ENCODE peak calls at places on chromosomes 13 and 19, in seven cellular contexts. Z is NCI-H748 treated with DMSO at 0.1 percent for 48 hours, G is ELF-1, W is GM13976, L is immature natural killer cell, Y is renal cortical epithelial cell, H is HT1080. B is an unnamed sample.

GRCh38 chr19:19155495-19156219 is 14.4 kb downstream of the MEF2B start:
- DNase-seq in Z (no peak), G (no peak), W (peak), L (no peak), Y (no peak), H (no peak), B (no peak)

GRCh38 chr13:89763011-89763410 is 1584.5 kb upstream of the MIR17HG start:
- DNase-seq in Z (no peak), G (no peak), W (no peak), L (no peak), Y (no peak), H (peak), B (no peak)

GRCh38 chr13:31145417-31145816 is 16.3 kb downstream of the HSPH1 start:
- DNase-seq in Z (no peak), G (no peak), W (no peak), L (no peak), Y (no peak), H (no peak), B (no peak)

GRCh38 chr13:52377898-52378297 is 28.1 kb downstream of the THSD1 start:
- DNase-seq in Z (no peak), G (no peak), W (no peak), L (no peak), Y (no peak), H (no peak), B (no peak)

GRCh38 chr13:50125556-50126377 is 110.5 kb downstream of the KCNRG start:
- DNase-seq in Z (peak), G (peak), W (peak), L (peak), Y (peak), H (peak), B (peak)

GRCh38 chr19:17103177-17103576 is 27.6 kb downstream of the MYO9B start:
- DNase-seq in Z (no peak), G (peak), W (no peak), L (no peak), Y (peak), H (peak), B (no peak)

GRCh38 chr19:33811736-33812387 is 15.2 kb downstream of the KCTD15 start:
- DNase-seq in Z (no peak), G (peak), W (no peak), L (no peak), Y (no peak), H (no peak), B (no peak)

GRCh38 chr13:26449063-26449848 is 108.2 kb upstream of the WASF3 start:
- DNase-seq in Z (no peak), G (no peak), W (no peak), L (no peak), Y (no peak), H (peak), B (peak)

GRCh38 chr19:3285647-3286176 is 61.3 kb downstream of the CELF5 start:
- DNase-seq in Z (no peak), G (peak), W (peak), L (peak), Y (no peak), H (no peak), B (peak)

GRCh38 chr19:30267332-30267731 is 104.9 kb upstream of the ZNF536 start:
- DNase-seq in Z (no peak), G (no peak), W (no peak), L (no peak), Y (no peak), H (no peak), B (no peak)

GRCh38 chr13:49351871-49352270 is 92.0 kb downstream of the CAB39L start:
- DNase-seq in Z (no peak), G (no peak), W (no peak), L (no peak), Y (no peak), H (no peak), B (no peak)

GRCh38 chr19:53892981-53893325 is 11.0 kb downstream of the PRKCG start:
- DNase-seq in Z (no peak), G (no peak), W (no peak), L (no peak), Y (no peak), H (no peak), B (no peak)

GRCh38 chr13:23554000-23554399 is 16.2 kb upstream of the TNFRSF19 start:
- DNase-seq in Z (no peak), G (no peak), W (no peak), L (no peak), Y (no peak), H (peak), B (no peak)

GRCh38 chr13:23901365-23901764 is 4.1 kb upstream of the C1QTNF9B start:
- DNase-seq in Z (no peak), G (no peak), W (no peak), L (no peak), Y (no peak), H (peak), B (peak)

GRCh38 chr13:30696278-30697176 is 38.8 kb upstream of the ALOX5AP start:
- DNase-seq in Z (no peak), G (peak), W (no peak), L (peak), Y (peak), H (peak), B (no peak)

GRCh38 chr19:15372470-15372869 is 7.1 kb downstream of the AKAP8 start:
- DNase-seq in Z (no peak), G (no peak), W (no peak), L (no peak), Y (no peak), H (no peak), B (no peak)

GRCh38 chr13:104975272-104975671 is 1560.2 kb downstream of the EFNB2 start:
- DNase-seq in Z (no peak), G (no peak), W (peak), L (no peak), Y (no peak), H (no peak), B (no peak)

GRCh38 chr19:17948967-17949930 is 16.4 kb downstream of the CCDC124 start:
- DNase-seq in Z (no peak), G (peak), W (peak), L (no peak), Y (no peak), H (no peak), B (no peak)

GRCh38 chr13:34810996-34811395 is 131.1 kb upstream of the NBEA start:
- DNase-seq in Z (no peak), G (no peak), W (no peak), L (no peak), Y (no peak), H (no peak), B (no peak)

GRCh38 chr19:947707-948533 is 22.1 kb downstream of the ARID3A start:
- DNase-seq in Z (no peak), G (no peak), W (peak), L (no peak), Y (no peak), H (no peak), B (no peak)

GRCh38 chr19:15125232-15126067 is 18.2 kb downstream of the SYDE1 start:
- DNase-seq in Z (peak), G (peak), W (peak), L (peak), Y (peak), H (peak), B (peak)

GRCh38 chr19:50669319-50670101 is 20.3 kb downstream of the C19orf81 start:
- DNase-seq in Z (peak), G (no peak), W (peak), L (peak), Y (peak), H (no peak), B (peak)

GRCh38 chr13:24176351-24177101 is 16.0 kb downstream of the SPATA13 start:
- DNase-seq in Z (no peak), G (no peak), W (no peak), L (no peak), Y (no peak), H (no peak), B (no peak)

GRCh38 chr13:103066079-103066880 is at the start of gene SLC10A2:
- DNase-seq in Z (no peak), G (no peak), W (no peak), L (no peak), Y (peak), H (no peak), B (no peak)

GRCh38 chr13:111957913-111958450 is 109.0 kb upstream of the SOX1 start:
- DNase-seq in Z (no peak), G (no peak), W (no peak), L (no peak), Y (no peak), H (no peak), B (no peak)

GRCh38 chr19:11633223-11633622 is 35.9 kb downstream of the ZNF627 start:
- DNase-seq in Z (no peak), G (no peak), W (no peak), L (no peak), Y (no peak), H (no peak), B (no peak)